ENCODE peak calls at places on chromosome 4, in four cellular contexts. Y, X, J and U are unnamed samples.

GRCh38 chr4:121072836-121073362 is 564 bp upstream of the NDNF start:
- DNase-seq in Y (no peak), X (no peak), J (no peak), U (no peak)

GRCh38 chr4:93770201-93770600 is 58.4 kb upstream of the ATOH1 start:
- DNase-seq in Y (no peak), X (no peak), J (no peak), U (no peak)

GRCh38 chr4:125838924-125839323 is 524.2 kb downstream of the FAT4 start:
- DNase-seq in Y (no peak), X (no peak), J (no peak), U (no peak)

GRCh38 chr4:26860922-26861433 is 337 bp downstream of the STIM2 start:
- DNase-seq in Y (no peak), X (no peak), J (peak; percentile 10), U (no peak)

GRCh38 chr4:186979966-186980745 is 256.5 kb upstream of the FAT1 start:
- DNase-seq in Y (no peak), X (no peak), J (no peak), U (no peak)

GRCh38 chr4:72665376-72665978 is 96.5 kb upstream of the ADAMTS3 start:
- DNase-seq in Y (no peak), X (no peak), J (no peak), U (no peak)

GRCh38 chr4:171308661-171309060 is 504.5 kb upstream of the GALNTL6 start:
- DNase-seq in Y (no peak), X (no peak), J (no peak), U (no peak)

GRCh38 chr4:89298160-89298559 is 9.4 kb downstream of the GPRIN3 start:
- DNase-seq in Y (no peak), X (no peak), J (no peak), U (no peak)

GRCh38 chr4:76782837-76783236 is 115.1 kb downstream of the SOWAHB start:
- DNase-seq in Y (no peak), X (no peak), J (no peak), U (no peak)

GRCh38 chr4:100722133-100722532 is 204.3 kb upstream of the EMCN start:
- DNase-seq in Y (no peak), X (no peak), J (no peak), U (no peak)

GRCh38 chr4:33996075-33996718 is 2248.1 kb downstream of the ARAP2 start:
- DNase-seq in Y (no peak), X (no peak), J (no peak), U (no peak)

GRCh38 chr4:74123065-74123728 is 24.2 kb upstream of the CXCL2 start:
- DNase-seq in Y (no peak), X (no peak), J (peak; percentile 47), U (no peak)

GRCh38 chr4:108833041-108833440 is 70.2 kb upstream of the ETNPPL start:
- DNase-seq in Y (no peak), X (no peak), J (no peak), U (no peak)

GRCh38 chr4:153638011-153638410 is 46.1 kb upstream of the TLR2 start:
- DNase-seq in Y (no peak), X (no peak), J (no peak), U (no peak)

GRCh38 chr4:132284910-132285426 is 864.1 kb upstream of the PCDH10 start:
- DNase-seq in Y (no peak), X (no peak), J (no peak), U (no peak)

GRCh38 chr4:55910140-55910539 is 38.6 kb upstream of the CEP135 start:
- DNase-seq in Y (no peak), X (no peak), J (no peak), U (no peak)

GRCh38 chr4:158581161-158581560 is 59.5 kb downstream of the RXFP1 start:
- DNase-seq in Y (no peak), X (no peak), J (no peak), U (no peak)

GRCh38 chr4:168139336-168139735 is 47.0 kb downstream of the ANXA10 start:
- DNase-seq in Y (no peak), X (no peak), J (no peak), U (no peak)

GRCh38 chr4:181323061-181323460 is 920.1 kb upstream of the TENM3 start:
- DNase-seq in Y (no peak), X (no peak), J (no peak), U (no peak)

GRCh38 chr4:120842046-120842445 is 80.5 kb downstream of the PRDM5 start:
- DNase-seq in Y (no peak), X (no peak), J (no peak), U (no peak)

GRCh38 chr4:55884093-55884850 is 30.8 kb downstream of the EXOC1 start:
- DNase-seq in Y (no peak), X (no peak), J (no peak), U (no peak)

GRCh38 chr4:152255437-152255836 is 280.5 kb downstream of the FBXW7 start:
- DNase-seq in Y (no peak), X (peak; percentile 48), J (no peak), U (no peak)

GRCh38 chr4:157739237-157739636 is 433.6 kb downstream of the GASK1B start:
- DNase-seq in Y (no peak), X (no peak), J (no peak), U (no peak)

GRCh38 chr4:140243345-140243753 is 89.4 kb upstream of the MAML3 start:
- DNase-seq in Y (no peak), X (no peak), J (no peak), U (no peak)

GRCh38 chr4:152508386-152508785 is 27.5 kb downstream of the FBXW7 start:
- DNase-seq in Y (no peak), X (no peak), J (no peak), U (no peak)

GRCh38 chr4:102537280-102537679 is 36.1 kb downstream of the NFKB1 start:
- DNase-seq in Y (no peak), X (no peak), J (no peak), U (no peak)

GRCh38 chr4:48985976-48986653 is at the start of gene CWH43:
- DNase-seq in Y (no peak), X (no peak), J (no peak), U (no peak)

GRCh38 chr4:182292657-182293056 is 49.5 kb downstream of the TENM3 start:
- DNase-seq in Y (no peak), X (no peak), J (no peak), U (no peak)

GRCh38 chr4:127055349-127055748 is 577.4 kb upstream of the INTU start:
- DNase-seq in Y (no peak), X (no peak), J (no peak), U (no peak)

GRCh38 chr4:119653990-119654389 is 25.4 kb upstream of the PDE5A start:
- DNase-seq in Y (no peak), X (no peak), J (no peak), U (no peak)

GRCh38 chr4:142194905-142195304 is 558.5 kb downstream of the IL15 start:
- DNase-seq in Y (no peak), X (no peak), J (no peak), U (no peak)

GRCh38 chr4:108433832-108434231 is 186.5 kb upstream of the RPL34 start:
- DNase-seq in Y (no peak), X (no peak), J (no peak), U (no peak)

GRCh38 chr4:2714071-2714770 is 41.9 kb downstream of the TNIP2 start:
- DNase-seq in Y (no peak), X (no peak), J (no peak), U (no peak)

GRCh38 chr4:52748432-52748831 is 2.8 kb downstream of the ERVMER34-1 start:
- DNase-seq in Y (no peak), X (no peak), J (no peak), U (no peak)

GRCh38 chr4:173307778-173308177 is 26.4 kb downstream of the HMGB2 start:
- DNase-seq in Y (no peak), X (no peak), J (no peak), U (no peak)

GRCh38 chr4:108982786-108983185 is 219.9 kb upstream of the ETNPPL start:
- DNase-seq in Y (no peak), X (no peak), J (no peak), U (no peak)

DNA sequence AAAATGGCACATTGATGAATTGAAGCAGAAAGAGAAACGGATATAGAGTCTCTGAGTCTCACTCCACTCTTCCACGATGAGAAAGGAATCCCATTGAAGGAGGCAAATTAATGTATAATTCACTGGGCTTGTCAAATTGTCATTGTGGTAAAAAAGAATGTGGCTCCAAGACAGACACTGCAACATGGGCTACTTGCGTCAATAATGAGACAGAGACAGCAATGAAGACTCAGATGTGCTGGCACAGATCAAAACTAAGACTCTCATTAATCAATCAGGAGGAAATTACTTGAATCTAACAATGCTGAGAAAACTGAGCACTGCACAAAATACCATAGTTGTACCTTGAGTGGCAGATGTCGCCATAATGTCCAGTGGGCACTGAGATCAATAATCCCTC is 1485.5 kb downstream of the TECRL start:
- DNase-seq in Y (no peak), X (no peak), J (no peak), U (no peak)
- TF ChIP-seq REST in Y (no peak), X (no peak), J (no peak), U (no peak)

GRCh38 chr4:47315346-47315745 is 148.2 kb downstream of the COMMD8 start:
- DNase-seq in Y (no peak), X (no peak), J (no peak), U (no peak)
- TF ChIP-seq TCF7L2 in Y (no peak), X (no peak), J (no peak), U (no peak)

DNA sequence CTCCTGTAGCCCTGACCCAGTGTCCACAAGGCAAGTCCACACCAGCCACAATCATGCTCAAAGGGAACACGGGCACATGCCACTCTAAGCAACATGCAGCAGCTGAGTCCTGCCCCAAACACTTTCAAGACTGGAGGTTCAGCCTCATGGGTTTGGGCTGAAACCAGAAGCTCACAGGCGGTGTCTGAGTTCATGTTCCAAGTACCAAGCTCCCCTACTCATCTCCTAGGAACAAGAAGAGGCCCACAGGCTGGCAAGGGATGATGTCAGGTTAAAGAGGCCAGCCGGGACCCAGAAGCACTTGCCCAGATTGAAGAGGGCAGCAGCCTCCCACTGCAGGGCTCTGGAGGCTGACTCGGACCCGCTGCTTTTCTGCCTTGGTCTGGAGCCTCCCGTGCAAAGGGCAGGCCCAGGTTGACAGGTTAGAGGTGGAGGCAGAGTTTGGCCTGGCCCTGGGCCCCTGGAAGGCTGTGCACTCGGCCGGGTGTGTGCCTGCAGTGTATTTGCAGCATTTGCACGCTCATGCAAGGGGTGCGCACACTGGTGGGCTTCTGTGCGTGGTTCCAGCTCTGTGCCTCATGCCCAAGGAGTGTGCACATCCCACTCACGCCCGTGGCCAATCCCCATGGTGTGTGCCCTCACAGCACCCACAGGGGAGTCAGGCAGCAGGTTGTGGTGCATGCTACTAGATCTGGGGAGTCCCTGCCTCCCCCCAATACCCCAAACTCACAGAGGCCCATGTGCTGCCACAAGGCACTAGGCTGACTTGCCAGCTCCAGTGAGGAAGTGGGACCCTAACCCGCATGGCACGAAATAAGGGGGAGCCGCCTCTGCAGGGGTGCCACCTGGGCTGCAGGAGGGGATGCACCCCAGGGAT is 2.4 kb downstream of the HMX1 start:
- DNase-seq in Y (no peak), X (no peak), J (no peak), U (no peak)
- H3K27me3 ChIP-seq in Y (peaks cover 55% of the 10 kb centered on the region), X (no peaks in the 10 kb centered on the region), J (peaks cover 1% of the 10 kb centered on the region), U (no peaks in the 10 kb centered on the region)

GRCh38 chr4:1347410-1347864 is 429 bp downstream of the UVSSA start:
- DNase-seq in Y (peak; percentile 76), X (no peak), J (peak; percentile 50), U (no peak)
- TF ChIP-seq REST in Y (peak; percentile 65), X (no peak), J (no peak), U (no peak)

DNA sequence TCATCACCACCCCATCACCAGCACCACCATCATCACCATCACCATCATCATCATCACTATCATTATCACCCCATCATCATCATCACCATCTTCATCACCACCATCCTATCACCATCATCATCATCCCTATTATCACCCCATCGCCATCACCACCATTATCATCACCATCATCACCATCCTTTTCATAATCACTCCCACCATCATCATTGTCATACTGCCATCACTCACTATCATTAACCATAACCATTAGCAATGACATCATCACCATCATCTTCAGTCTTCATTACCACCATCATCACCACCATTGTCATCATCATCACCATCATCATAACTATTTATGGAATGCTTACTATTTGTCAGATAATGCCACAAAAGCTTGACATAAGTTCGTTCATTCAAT is 35.7 kb downstream of the CRMP1 start:
- DNase-seq in Y (no peak), X (no peak), J (no peak), U (no peak)
- TF ChIP-seq TCF7L2 in Y (no peak), X (no peak), J (no peak), U (no peak)